ENCODE peak calls at places on chromosomes 13 and 19, in six cellular contexts. M is cardiac muscle cell, O is H9, Z is activated B cell treated with CpG ODN at 0.5 μM for 24 hours, Y is nephron progenitor cell, L is BJ. F is an unnamed sample.

GRCh38 chr13:23087884-23088283 is 92.9 kb upstream of the SGCG start:
- DNase-seq in O (peak), L (no peak), Y (peak), M (peak), Z (no peak), F (peak)

GRCh38 chr13:40060318-40061007 is 405.0 kb downstream of the COG6 start:
- DNase-seq in O (no peak), M (no peak), L (peak), Y (no peak), Z (no peak), F (no peak)

GRCh38 chr19:3986260-3987041 is 1.2 kb upstream of the EEF2 start:
- DNase-seq in Z (no peak), O (peak), L (no peak), Y (peak), M (peak), F (no peak)

GRCh38 chr19:955803-956746 is 28.1 kb upstream of the WDR18 start:
- DNase-seq in O (peak), Z (no peak), Y (peak), M (peak), L (no peak), F (peak)

GRCh38 chr19:5225486-5226345 is 114.9 kb downstream of the PTPRS start:
- DNase-seq in M (peak), L (no peak), Z (no peak), O (peak), Y (peak), F (peak)

GRCh38 chr19:29683009-29683408 is 17.7 kb downstream of the PLEKHF1 start:
- DNase-seq in Z (no peak), Y (no peak), L (no peak), M (no peak), O (no peak), F (no peak)

GRCh38 chr19:6073858-6074708 is 36.2 kb downstream of the RFX2 start:
- DNase-seq in O (no peak), L (no peak), Y (no peak), M (no peak), Z (no peak), F (no peak)

GRCh38 chr13:68232351-68233130 is 1002.4 kb upstream of the PCDH9 start:
- DNase-seq in Y (no peak), Z (no peak), O (no peak), L (no peak), M (no peak), F (no peak)

GRCh38 chr13:79500829-79501228 is 19.9 kb downstream of the NDFIP2 start:
- DNase-seq in Y (no peak), M (no peak), O (no peak), L (no peak), Z (no peak), F (no peak)

GRCh38 chr13:79497852-79498251 is 16.9 kb downstream of the NDFIP2 start:
- DNase-seq in L (no peak), Y (no peak), M (no peak), O (no peak), Z (no peak), F (no peak)

GRCh38 chr13:79501538-79502232 is 20.7 kb downstream of the NDFIP2 start:
- DNase-seq in L (no peak), M (no peak), Z (no peak), Y (no peak), O (no peak), F (no peak)

GRCh38 chr13:79503473-79504017 is 22.6 kb downstream of the NDFIP2 start:
- DNase-seq in L (no peak), M (no peak), Z (no peak), Y (no peak), O (no peak), F (no peak)

GRCh38 chr13:79503069-79503468 is 22.1 kb downstream of the NDFIP2 start:
- DNase-seq in O (no peak), L (no peak), Z (no peak), Y (no peak), M (no peak), F (no peak)
- TF ChIP-seq CTCF in O (no peak), L (no peak), Z (no peak), Y (no peak), M (no peak), F (no peak)

GRCh38 chr19:35114656-35115537 is 726 bp upstream of the FXYD3 start:
- DNase-seq in Z (peak), Y (peak), L (no peak), O (peak), M (peak), F (peak)
- TF ChIP-seq CTCF in Z (peak), Y (peak), L (peak), O (peak), M (peak), F (peak)

GRCh38 chr19:48393559-48394330 is at the start of gene GRIN2D:
- DNase-seq in O (peak), L (no peak), Y (peak), Z (peak), M (peak), F (peak)
- TF ChIP-seq CTCF in O (peak), L (no peak), Y (no peak), Z (no peak), M (no peak), F (no peak)

GRCh38 chr19:42131149-42132029 is 857 bp downstream of the POU2F2 start:
- DNase-seq in L (no peak), M (no peak), Z (no peak), Y (no peak), O (no peak), F (no peak)
- TF ChIP-seq CTCF in L (no peak), M (no peak), Z (no peak), Y (no peak), O (no peak), F (no peak)

GRCh38 chr19:14683439-14683838 is 6.4 kb upstream of the ZNF333 start:
- DNase-seq in Z (no peak), M (no peak), O (no peak), Y (no peak), L (no peak), F (no peak)

GRCh38 chr19:14682084-14682483 is 7.4 kb upstream of the ADGRE3 start:
- DNase-seq in L (no peak), O (no peak), Z (no peak), M (no peak), Y (no peak), F (no peak)

GRCh38 chr19:14689598-14690503 is at the start of gene ZNF333:
- DNase-seq in Y (peak), M (peak), Z (peak), O (peak), L (peak), F (peak)

GRCh38 chr19:14686411-14686810 is 3.4 kb upstream of the ZNF333 start:
- DNase-seq in Z (no peak), M (peak), O (no peak), L (no peak), Y (no peak), F (no peak)
- TF ChIP-seq CTCF in Z (no peak), M (peak), O (peak), L (peak), Y (no peak), F (peak)

GRCh38 chr13:99995503-99996176 is 14.1 kb downstream of the ZIC2 start:
- DNase-seq in Y (no peak), L (no peak), Z (no peak), O (no peak), M (no peak), F (no peak)
- TF ChIP-seq CTCF in Y (no peak), L (no peak), Z (no peak), O (no peak), M (no peak), F (no peak)

GRCh38 chr13:82758056-82758455 is 1124.2 kb downstream of the SLITRK1 start:
- DNase-seq in M (peak), L (no peak), Y (no peak), O (peak), Z (no peak), F (no peak)
- TF ChIP-seq CTCF in M (peak), L (no peak), Y (peak), O (peak), Z (no peak), F (peak)

DNA sequence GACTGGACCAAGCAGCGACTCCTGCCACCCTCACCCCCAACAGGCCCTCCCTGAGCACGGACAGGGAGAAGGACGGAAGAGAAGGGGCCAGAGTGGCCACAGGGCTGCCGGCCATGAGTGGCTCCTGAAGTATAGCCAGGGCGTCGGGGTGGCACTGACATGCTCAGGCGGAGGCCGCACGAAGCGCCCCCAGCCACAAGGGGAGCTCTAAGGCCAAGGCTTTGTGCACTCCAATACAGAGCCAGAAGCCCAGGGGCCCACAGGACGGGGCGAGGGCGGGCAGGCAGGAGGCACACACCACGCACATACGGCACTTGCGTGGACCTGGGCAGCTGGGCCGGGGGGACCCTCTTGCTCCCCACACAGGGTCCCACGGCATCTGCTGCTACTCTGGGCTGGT is 52.0 kb downstream of the KLF2 start:
- DNase-seq in L (no peak), Y (peak), Z (no peak), O (peak), M (peak), F (peak)
- TF ChIP-seq CTCF in L (peak), Y (peak), Z (no peak), O (peak), M (peak), F (peak)

GRCh38 chr13:110116072-110116487 is 190.9 kb downstream of the COL4A1 start:
- DNase-seq in L (no peak), O (peak), Z (peak), Y (peak), M (peak), F (peak)
- TF ChIP-seq CTCF in L (peak), O (peak), Z (no peak), Y (peak), M (peak), F (peak)

GRCh38 chr13:59531571-59532091 is 632.1 kb downstream of the DIAPH3 start:
- DNase-seq in M (peak), L (no peak), Z (no peak), O (peak), Y (no peak), F (no peak)
- TF ChIP-seq CTCF in M (no peak), L (no peak), Z (no peak), O (no peak), Y (no peak), F (no peak)

F was measured in glutamatergic neuron.